ENCODE peak calls at places on chromosomes 7 and 10, in six cellular contexts. One of them, this sample, is unnamed.

GRCh38 chr10:516766-517165 is 172.7 kb downstream of the DIP2C start:
- DNase-seq in nucleus accumbens: no peak
- DNase-seq in HCEC 1CT: no peak
- DNase-seq in NCI-H524 treated with DMSO at 0.1 percent for 48 hours: no peak
- DNase-seq in HS-5: no peak
- DNase-seq in WTC11: no peak
- DNase-seq in this sample: no peak

GRCh38 chr7:97846945-97847344 is 25.3 kb downstream of the ASNS start:
- DNase-seq in NCI-H524 treated with DMSO at 0.1 percent for 48 hours: no peak
- DNase-seq in nucleus accumbens: no peak
- DNase-seq in HCEC 1CT: no peak
- DNase-seq in HS-5: no peak
- DNase-seq in WTC11: no peak
- DNase-seq in this sample: no peak

GRCh38 chr7:74499835-74500388 is 46.2 kb downstream of the GTF2IRD1 start:
- DNase-seq in HCEC 1CT: no peak
- DNase-seq in WTC11: no peak
- DNase-seq in NCI-H524 treated with DMSO at 0.1 percent for 48 hours: no peak
- DNase-seq in HS-5: no peak
- DNase-seq in nucleus accumbens: no peak
- DNase-seq in this sample: no peak

GRCh38 chr7:67484244-67484751 is 487.7 kb downstream of the TYW1 start:
- DNase-seq in NCI-H524 treated with DMSO at 0.1 percent for 48 hours: peak
- DNase-seq in HS-5: peak
- DNase-seq in nucleus accumbens: no peak
- DNase-seq in HCEC 1CT: peak
- DNase-seq in WTC11: peak
- DNase-seq in this sample: peak

GRCh38 chr10:123427386-123427785 is 238.8 kb upstream of the GPR26 start:
- DNase-seq in WTC11: no peak
- DNase-seq in HS-5: no peak
- DNase-seq in nucleus accumbens: no peak
- DNase-seq in NCI-H524 treated with DMSO at 0.1 percent for 48 hours: no peak
- DNase-seq in HCEC 1CT: no peak
- DNase-seq in this sample: no peak

GRCh38 chr10:79069325-79070090 is 742 bp downstream of the ZMIZ1 start:
- DNase-seq in HCEC 1CT: peak
- DNase-seq in WTC11: peak
- DNase-seq in HS-5: no peak
- DNase-seq in nucleus accumbens: no peak
- DNase-seq in NCI-H524 treated with DMSO at 0.1 percent for 48 hours: no peak
- DNase-seq in this sample: no peak

GRCh38 chr7:135678612-135679575 is 16.6 kb downstream of the STMP1 start:
- DNase-seq in NCI-H524 treated with DMSO at 0.1 percent for 48 hours: no peak
- DNase-seq in nucleus accumbens: no peak
- DNase-seq in HS-5: no peak
- DNase-seq in WTC11: no peak
- DNase-seq in HCEC 1CT: peak
- DNase-seq in this sample: no peak

GRCh38 chr10:22086730-22087364 is 83.3 kb upstream of the DNAJC1 start:
- DNase-seq in nucleus accumbens: no peak
- DNase-seq in HCEC 1CT: peak
- DNase-seq in HS-5: no peak
- DNase-seq in WTC11: peak
- DNase-seq in NCI-H524 treated with DMSO at 0.1 percent for 48 hours: no peak
- DNase-seq in this sample: peak

GRCh38 chr7:107236857-107237256 is 68.1 kb downstream of the HBP1 start:
- DNase-seq in HCEC 1CT: peak
- DNase-seq in NCI-H524 treated with DMSO at 0.1 percent for 48 hours: no peak
- DNase-seq in nucleus accumbens: no peak
- DNase-seq in WTC11: no peak
- DNase-seq in HS-5: no peak
- DNase-seq in this sample: no peak

GRCh38 chr7:120714945-120715344 is 143.0 kb downstream of the TSPAN12 start:
- DNase-seq in HS-5: no peak
- DNase-seq in HCEC 1CT: no peak
- DNase-seq in NCI-H524 treated with DMSO at 0.1 percent for 48 hours: no peak
- DNase-seq in nucleus accumbens: no peak
- DNase-seq in WTC11: no peak
- DNase-seq in this sample: no peak

GRCh38 chr10:22310928-22311327 is 5.3 kb upstream of the COMMD3 start:
- DNase-seq in WTC11: no peak
- DNase-seq in HS-5: no peak
- DNase-seq in NCI-H524 treated with DMSO at 0.1 percent for 48 hours: no peak
- DNase-seq in HCEC 1CT: no peak
- DNase-seq in nucleus accumbens: no peak
- DNase-seq in this sample: no peak

GRCh38 chr10:124356706-124357582 is 61.8 kb downstream of the OAT start:
- DNase-seq in nucleus accumbens: no peak
- DNase-seq in WTC11: no peak
- DNase-seq in HS-5: no peak
- DNase-seq in NCI-H524 treated with DMSO at 0.1 percent for 48 hours: no peak
- DNase-seq in HCEC 1CT: no peak
- DNase-seq in this sample: no peak

GRCh38 chr7:30159698-30160143 is 24.9 kb downstream of the MTURN start:
- DNase-seq in HCEC 1CT: peak
- DNase-seq in HS-5: no peak
- DNase-seq in NCI-H524 treated with DMSO at 0.1 percent for 48 hours: no peak
- DNase-seq in nucleus accumbens: no peak
- DNase-seq in WTC11: no peak
- DNase-seq in this sample: no peak

GRCh38 chr7:28301148-28301641 is 111.1 kb upstream of the CREB5 start:
- DNase-seq in NCI-H524 treated with DMSO at 0.1 percent for 48 hours: no peak
- DNase-seq in nucleus accumbens: no peak
- DNase-seq in HCEC 1CT: peak
- DNase-seq in HS-5: no peak
- DNase-seq in WTC11: no peak
- DNase-seq in this sample: no peak

GRCh38 chr10:71975891-71976725 is 11.9 kb downstream of the CHST3 start:
- DNase-seq in NCI-H524 treated with DMSO at 0.1 percent for 48 hours: no peak
- DNase-seq in HS-5: peak
- DNase-seq in WTC11: no peak
- DNase-seq in HCEC 1CT: peak
- DNase-seq in nucleus accumbens: no peak
- DNase-seq in this sample: no peak

GRCh38 chr7:30459591-30460245 is 18.9 kb downstream of the NOD1 start:
- DNase-seq in HCEC 1CT: peak
- DNase-seq in WTC11: no peak
- DNase-seq in HS-5: peak
- DNase-seq in NCI-H524 treated with DMSO at 0.1 percent for 48 hours: no peak
- DNase-seq in nucleus accumbens: no peak
- DNase-seq in this sample: no peak

GRCh38 chr7:155618708-155619633 is 25.5 kb upstream of the RBM33 start:
- DNase-seq in WTC11: no peak
- DNase-seq in nucleus accumbens: no peak
- DNase-seq in HCEC 1CT: peak
- DNase-seq in HS-5: no peak
- DNase-seq in NCI-H524 treated with DMSO at 0.1 percent for 48 hours: no peak
- DNase-seq in this sample: no peak

GRCh38 chr10:8586504-8586903 is 532.0 kb downstream of the GATA3 start:
- DNase-seq in HS-5: no peak
- DNase-seq in NCI-H524 treated with DMSO at 0.1 percent for 48 hours: no peak
- DNase-seq in nucleus accumbens: no peak
- DNase-seq in WTC11: no peak
- DNase-seq in HCEC 1CT: no peak
- DNase-seq in this sample: no peak

GRCh38 chr10:124892031-124892430 is 49.9 kb upstream of the ZRANB1 start:
- DNase-seq in HS-5: no peak
- DNase-seq in nucleus accumbens: no peak
- DNase-seq in HCEC 1CT: no peak
- DNase-seq in NCI-H524 treated with DMSO at 0.1 percent for 48 hours: no peak
- DNase-seq in WTC11: no peak
- DNase-seq in this sample: no peak

GRCh38 chr7:123494193-123494796 is 40.1 kb downstream of the IQUB start:
- DNase-seq in HCEC 1CT: peak
- DNase-seq in nucleus accumbens: no peak
- DNase-seq in NCI-H524 treated with DMSO at 0.1 percent for 48 hours: peak
- DNase-seq in HS-5: peak
- DNase-seq in WTC11: no peak
- DNase-seq in this sample: no peak

GRCh38 chr10:15562116-15562515 is 157.6 kb downstream of the ITGA8 start:
- DNase-seq in WTC11: no peak
- DNase-seq in HS-5: no peak
- DNase-seq in NCI-H524 treated with DMSO at 0.1 percent for 48 hours: no peak
- DNase-seq in nucleus accumbens: no peak
- DNase-seq in HCEC 1CT: no peak
- DNase-seq in this sample: no peak

GRCh38 chr7:137408096-137408495 is 64.6 kb upstream of the PTN start:
- DNase-seq in HS-5: no peak
- DNase-seq in NCI-H524 treated with DMSO at 0.1 percent for 48 hours: no peak
- DNase-seq in WTC11: no peak
- DNase-seq in HCEC 1CT: no peak
- DNase-seq in nucleus accumbens: no peak
- DNase-seq in this sample: no peak

GRCh38 chr7:151539055-151539714 is 19.5 kb upstream of the RHEB start:
- DNase-seq in NCI-H524 treated with DMSO at 0.1 percent for 48 hours: peak
- DNase-seq in nucleus accumbens: no peak
- DNase-seq in WTC11: no peak
- DNase-seq in HS-5: no peak
- DNase-seq in HCEC 1CT: no peak
- DNase-seq in this sample: peak

GRCh38 chr10:99921948-99922347 is 87.8 kb downstream of the DNMBP start:
- DNase-seq in NCI-H524 treated with DMSO at 0.1 percent for 48 hours: no peak
- DNase-seq in HCEC 1CT: peak
- DNase-seq in WTC11: no peak
- DNase-seq in HS-5: peak
- DNase-seq in nucleus accumbens: no peak
- DNase-seq in this sample: no peak

GRCh38 chr7:84193787-84194186 is 802 bp downstream of the SEMA3A start:
- DNase-seq in nucleus accumbens: no peak
- DNase-seq in HS-5: no peak
- DNase-seq in NCI-H524 treated with DMSO at 0.1 percent for 48 hours: no peak
- DNase-seq in HCEC 1CT: no peak
- DNase-seq in WTC11: no peak
- DNase-seq in this sample: no peak

GRCh38 chr10:102347236-102347828 is 48.2 kb upstream of the NFKB2 start:
- DNase-seq in nucleus accumbens: no peak
- DNase-seq in WTC11: peak
- DNase-seq in HS-5: no peak
- DNase-seq in HCEC 1CT: peak
- DNase-seq in NCI-H524 treated with DMSO at 0.1 percent for 48 hours: no peak
- DNase-seq in this sample: no peak